ENCODE peak calls at places on chromosomes 6 and 20, in nine cellular contexts. H, F, N, A, S, Q, P, B and E are unnamed samples.

GRCh38 chr6:117624869-117625481 is 22.7 kb upstream of the GOPC start:
- DNase-seq in B (no peak), H (no peak), N (no peak), Q (no peak), S (no peak), A (no peak), P (no peak), F (no peak), E (no peak)

GRCh38 chr6:148491638-148492210 is 149.1 kb downstream of the SASH1 start:
- DNase-seq in H (no peak), N (no peak), F (no peak), A (no peak), P (no peak), B (no peak), S (no peak), Q (no peak), E (no peak)

GRCh38 chr20:33408716-33409654 is 7.7 kb upstream of the CDK5RAP1 start:
- DNase-seq in S (no peak), Q (no peak), H (no peak), P (no peak), A (no peak), F (no peak), B (no peak), N (no peak), E (no peak)

GRCh38 chr6:136526196-136526930 is 23.9 kb downstream of the MAP7 start:
- DNase-seq in A (peak; percentile 51), Q (peak; percentile 29), N (no peak), F (peak; percentile 46), S (peak; percentile 27), P (no peak), B (peak; percentile 52), H (no peak), E (peak; percentile 31)

GRCh38 chr6:16031278-16031981 is 97.5 kb upstream of the MYLIP start:
- DNase-seq in Q (no peak), A (no peak), B (no peak), H (no peak), F (no peak), P (no peak), N (no peak), S (no peak), E (no peak)

GRCh38 chr20:52035977-52036376 is 155.6 kb downstream of the ZFP64 start:
- DNase-seq in P (no peak), S (peak; percentile 13), F (peak; percentile 39), B (no peak), N (no peak), Q (no peak), A (no peak), H (no peak), E (no peak)

GRCh38 chr6:45650527-45651135 is 272.9 kb upstream of the SUPT3H start:
- DNase-seq in F (no peak), B (no peak), N (peak; percentile 16), P (no peak), H (no peak), A (no peak), Q (peak; percentile 89), S (no peak), E (no peak)

GRCh38 chr6:160102956-160103824 is 18.4 kb upstream of the SLC22A1 start:
- DNase-seq in S (no peak), B (no peak), H (no peak), Q (peak; percentile 40), P (no peak), A (no peak), N (peak; percentile 46), F (no peak), E (no peak)

GRCh38 chr6:30686908-30687658 is 638 bp upstream of the PPP1R18 start:
- DNase-seq in F (peak; percentile 76), A (no peak), P (peak; percentile 68), N (no peak), H (peak; percentile 57), Q (peak; percentile 93), B (peak; percentile 93), S (peak; percentile 76), E (peak; percentile 86)

GRCh38 chr6:137882225-137882961 is 15.3 kb downstream of the TNFAIP3 start:
- DNase-seq in N (no peak), F (no peak), Q (no peak), B (no peak), A (no peak), S (no peak), H (no peak), P (no peak), E (no peak)

GRCh38 chr6:81451787-81452186 is 300.7 kb downstream of the TENT5A start:
- DNase-seq in Q (peak; percentile 6), B (no peak), F (no peak), P (no peak), H (no peak), A (no peak), S (no peak), N (peak; percentile 98), E (no peak)

GRCh38 chr20:5524886-5525285 is 208.1 kb upstream of the PROKR2 start:
- DNase-seq in N (no peak), P (no peak), S (no peak), H (no peak), B (no peak), F (no peak), Q (no peak), A (no peak), E (no peak)

GRCh38 chr6:5556011-5556410 is 294.7 kb downstream of the FARS2 start:
- DNase-seq in Q (no peak), F (no peak), S (no peak), P (no peak), N (no peak), H (no peak), A (no peak), B (no peak), E (no peak)
- TF ChIP-seq POLR2AphosphoS5 in Q (no peak), F (no peak), S (no peak), P (no peak), N (no peak), H (no peak), A (no peak), B (no peak), E (no peak)

GRCh38 chr6:123658848-123659247 is 22.1 kb upstream of the TRDN start:
- DNase-seq in B (no peak), H (no peak), P (no peak), F (no peak), A (no peak), S (no peak), Q (no peak), N (no peak), E (no peak)

GRCh38 chr6:123661105-123661891 is 24.5 kb upstream of the TRDN start:
- DNase-seq in H (no peak), F (no peak), P (no peak), Q (no peak), A (no peak), B (no peak), S (no peak), N (no peak), E (no peak)

GRCh38 chr6:123659960-123660748 is 23.4 kb upstream of the TRDN start:
- DNase-seq in A (no peak), P (no peak), Q (no peak), F (no peak), B (no peak), N (no peak), S (no peak), H (no peak), E (no peak)

DNA sequence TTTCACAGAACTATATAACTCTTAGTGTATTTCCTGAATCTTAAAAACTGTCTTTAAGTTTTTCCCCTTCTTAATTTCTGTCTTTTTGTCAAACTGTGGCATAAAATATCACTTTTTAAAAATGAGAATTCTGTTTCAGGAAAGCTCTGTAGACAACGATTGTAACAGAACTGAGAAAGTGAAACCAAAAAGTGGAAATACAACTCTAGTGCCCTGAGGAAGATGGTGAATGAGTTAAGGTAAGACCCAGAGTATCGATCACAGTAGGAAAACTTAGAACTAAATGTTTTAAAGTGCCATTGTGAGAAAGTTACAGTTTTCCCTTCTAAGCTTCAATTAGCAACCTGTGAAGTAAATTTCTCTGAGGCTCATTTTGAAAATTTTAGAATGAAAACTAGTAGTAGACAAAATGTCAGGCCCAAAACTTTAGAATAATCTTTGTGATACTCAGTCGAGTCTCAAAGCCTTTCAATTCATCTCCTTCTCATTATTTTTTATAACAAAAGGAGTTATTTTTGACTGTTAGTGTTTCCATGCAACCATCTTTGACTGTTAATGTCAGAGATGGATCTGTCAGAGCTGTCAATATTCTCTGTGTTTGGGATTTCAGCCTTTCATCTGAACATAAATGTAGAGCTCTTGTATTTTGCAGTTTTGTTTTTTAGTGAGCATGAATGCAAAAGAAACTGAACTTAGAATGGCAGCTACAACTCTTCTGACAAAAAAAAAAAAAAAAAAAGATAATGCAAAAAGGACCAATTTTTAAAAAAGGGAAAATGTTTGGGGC is 19.0 kb upstream of the TRDN start:
- DNase-seq in B (no peak), Q (peak; percentile 43), P (no peak), A (no peak), H (no peak), S (no peak), N (no peak), F (no peak), E (no peak)
- TF ChIP-seq POLR2A in B (no peak), Q (no peak), P (no peak), A (no peak), H (no peak), S (no peak), N (no peak), F (no peak), E (no peak)

GRCh38 chr6:28478518-28478917 is 35.2 kb upstream of the ZSCAN23 start:
- DNase-seq in A (no peak), H (no peak), B (no peak), Q (no peak), S (no peak), F (no peak), N (no peak), P (no peak), E (no peak)

GRCh38 chr6:28485482-28485881 is 30.1 kb downstream of the GPX6 start:
- DNase-seq in A (no peak), S (no peak), F (no peak), H (no peak), N (no peak), Q (no peak), B (no peak), P (no peak), E (no peak)

GRCh38 chr6:28474441-28475219 is 31.3 kb upstream of the ZSCAN23 start:
- DNase-seq in A (peak; percentile 54), P (no peak), B (no peak), S (no peak), F (no peak), H (no peak), Q (peak; percentile 72), N (peak; percentile 88), E (no peak)

DNA sequence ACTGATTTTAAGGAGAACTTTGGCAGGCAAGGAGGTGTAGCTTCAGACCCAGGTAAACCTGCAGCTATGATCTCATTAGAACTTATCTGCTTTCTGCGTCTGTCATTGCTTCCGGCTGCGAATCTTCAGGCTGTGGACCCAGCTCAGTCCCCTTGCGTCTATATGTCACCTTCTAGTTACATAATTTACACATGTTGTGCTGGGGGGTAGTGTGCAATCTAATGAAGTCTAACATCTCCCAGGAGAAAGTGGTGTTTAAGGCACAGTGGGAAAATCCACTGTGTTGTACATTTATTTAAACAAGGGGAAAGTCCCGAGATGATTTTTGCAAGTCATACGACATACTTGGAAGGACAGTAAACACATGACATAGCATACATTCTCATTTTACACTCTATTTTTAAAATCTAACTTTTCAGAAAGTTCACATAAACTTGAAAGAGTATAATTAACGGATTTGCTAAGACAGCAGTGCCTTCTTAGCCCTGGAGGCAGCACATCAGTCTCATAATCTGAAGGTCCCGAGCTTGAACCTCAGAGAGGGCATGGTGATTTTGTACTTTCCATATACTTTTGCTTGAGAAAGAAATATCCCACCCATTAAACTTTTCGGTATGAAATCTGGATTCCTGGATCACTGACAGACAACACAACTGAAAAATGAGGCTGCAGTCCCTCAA is 35.2 kb downstream of the GPX6 start:
- DNase-seq in Q (no peak), P (no peak), N (no peak), S (no peak), H (no peak), B (no peak), F (no peak), A (no peak), E (no peak)
- TF ChIP-seq POLR2AphosphoS5 in Q (no peak), P (no peak), N (no peak), S (no peak), H (no peak), B (no peak), F (no peak), A (no peak), E (no peak)

GRCh38 chr20:3795511-3796468 is at the start of gene CDC25B:
- DNase-seq in F (peak; percentile 95), A (peak; percentile 56), N (peak; percentile 84), Q (peak; percentile 88), H (peak; percentile 91), S (peak; percentile 90), P (peak; percentile 93), B (peak; percentile 96), E (peak; percentile 95)
- TF ChIP-seq POLR2A in F (no peak), A (no peak), N (peak; percentile 47), Q (peak; percentile 61), H (peak; percentile 46), S (peak; percentile 26), P (peak; percentile 70), B (peak; percentile 50), E (peak; percentile 15)